ENCODE peak calls at places on chromosomes 16 and 17, in nine cellular contexts. J, U, B, L, R, Q, P, M and Z are unnamed samples.
A peak's percentile ranks its signal among the peaks of the same experiment; 100 is the strongest.

GRCh38 chr17:55432358-55433028 is 10.9 kb upstream of the MMD start:
- DNase-seq in U (no peak), B (no peak), Q (no peak), L (no peak), M (no peak), P (no peak), J (no peak), R (no peak), Z (no peak)

GRCh38 chr17:31673076-31673475 is 186.0 kb downstream of the COPRS start:
- DNase-seq in Q (no peak), B (no peak), P (no peak), L (no peak), R (no peak), M (no peak), J (no peak), U (no peak), Z (no peak)

GRCh38 chr16:920722-921121 is 50.1 kb downstream of the LMF1 start:
- DNase-seq in B (no peak), P (no peak), U (no peak), R (no peak), L (no peak), Q (no peak), M (no peak), J (no peak), Z (peak; percentile 79)

GRCh38 chr17:11309850-11310249 is 68.8 kb downstream of the SHISA6 start:
- DNase-seq in B (no peak), P (no peak), M (no peak), L (no peak), U (no peak), R (no peak), Q (no peak), J (no peak), Z (no peak)

GRCh38 chr16:51131619-51132018 is 19.5 kb downstream of the SALL1 start:
- DNase-seq in Q (no peak), P (no peak), R (no peak), J (no peak), U (no peak), M (no peak), B (no peak), L (no peak), Z (no peak)

GRCh38 chr17:759964-760363 is 7.9 kb upstream of the GEMIN4 start:
- DNase-seq in M (no peak), P (no peak), J (no peak), R (no peak), Q (no peak), B (peak; percentile 54), L (no peak), U (no peak), Z (no peak)

GRCh38 chr17:40121886-40122465 is at the start of gene MSL1:
- DNase-seq in B (peak; percentile 85), U (peak; percentile 90), L (peak; percentile 70), Q (no peak), R (peak; percentile 94), M (no peak), J (peak; percentile 98), P (no peak), Z (peak; percentile 97)

GRCh38 chr17:32569171-32570080 is 82.6 kb downstream of the CDK5R1 start:
- DNase-seq in Q (no peak), L (no peak), J (no peak), R (no peak), U (no peak), B (no peak), M (peak; percentile 90), P (no peak), Z (no peak)

GRCh38 chr17:50630524-50631194 is 4.0 kb upstream of the ABCC3 start:
- DNase-seq in M (no peak), J (peak; percentile 89), Q (peak; percentile 59), P (no peak), B (peak; percentile 70), R (no peak), L (peak; percentile 52), U (peak; percentile 92), Z (peak; percentile 81)
- TF ChIP-seq POLR2AphosphoS5 in M (no peak), J (no peak), Q (peak; percentile 27), P (no peak), B (peak; percentile 55), R (no peak), L (no peak), U (peak; percentile 90), Z (peak; percentile 26)

GRCh38 chr16:78987676-78988075 is 612.9 kb downstream of the MAF start:
- DNase-seq in L (peak; percentile 37), B (peak; percentile 8), P (no peak), Q (no peak), R (no peak), M (no peak), U (no peak), J (no peak), Z (no peak)

GRCh38 chr16:78985736-78986605 is 614.6 kb downstream of the MAF start:
- DNase-seq in J (no peak), P (no peak), U (no peak), M (no peak), Q (no peak), L (no peak), B (no peak), R (no peak), Z (no peak)

GRCh38 chr16:78984324-78984723 is 616.2 kb downstream of the MAF start:
- DNase-seq in B (no peak), J (no peak), M (no peak), Q (no peak), P (no peak), R (no peak), L (no peak), U (no peak), Z (no peak)

GRCh38 chr16:78982344-78982743 is 618.2 kb downstream of the MAF start:
- DNase-seq in R (no peak), L (no peak), M (no peak), U (no peak), J (no peak), B (no peak), P (no peak), Q (no peak), Z (no peak)

DNA sequence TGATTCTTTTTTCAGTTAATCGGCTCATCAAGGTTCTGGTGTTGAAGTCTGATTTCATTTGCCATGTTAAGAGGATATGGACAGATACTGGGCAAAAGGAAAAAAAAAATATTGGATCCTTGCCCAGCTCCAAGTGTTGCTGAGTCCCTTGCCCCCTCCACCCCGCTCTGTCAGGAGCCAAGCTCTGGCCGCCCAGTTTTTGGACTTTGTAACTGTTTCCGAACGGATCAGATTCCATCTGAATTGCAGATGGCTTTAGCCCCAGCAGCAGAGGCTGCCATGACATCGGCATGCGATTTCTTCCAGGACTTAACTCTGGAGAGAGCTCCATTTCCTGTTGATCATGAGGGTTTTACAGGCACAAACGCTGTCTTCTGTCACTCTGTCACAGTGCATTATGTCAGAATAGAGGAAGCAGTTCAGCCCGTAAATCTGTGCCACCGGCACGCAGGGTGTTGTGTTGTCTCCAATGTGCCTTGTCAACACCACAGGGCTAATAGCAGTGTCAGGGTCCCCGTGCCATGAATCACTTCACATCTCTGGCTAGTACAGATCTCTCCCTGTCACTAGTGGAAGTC is 615.6 kb downstream of the MAF start:
- DNase-seq in Q (no peak), B (no peak), L (peak; percentile 74), P (no peak), J (peak; percentile 68), R (no peak), M (no peak), U (no peak), Z (no peak)
- H3K4me1 ChIP-seq in Q (no peaks in the 10 kb centered on the region), B (no peaks in the 10 kb centered on the region), L (peaks cover 50% of the 10 kb centered on the region), P (no peaks in the 10 kb centered on the region), J (peaks cover 9% of the 10 kb centered on the region), R (peaks cover 4% of the 10 kb centered on the region), M (peaks cover 7% of the 10 kb centered on the region), U (no peaks in the 10 kb centered on the region), Z (no peaks in the 10 kb centered on the region)

GRCh38 chr17:38559880-38560230 is 45.9 kb downstream of the SRCIN1 start:
- DNase-seq in M (no peak), P (no peak), B (no peak), U (no peak), J (no peak), R (no peak), Q (no peak), L (no peak), Z (no peak)

GRCh38 chr17:38558751-38559024 is 47.1 kb downstream of the SRCIN1 start:
- DNase-seq in P (no peak), R (no peak), L (no peak), Q (no peak), B (no peak), U (no peak), J (no peak), M (no peak), Z (no peak)

GRCh38 chr17:38560503-38561318 is 45.0 kb downstream of the SRCIN1 start:
- DNase-seq in B (no peak), U (no peak), J (no peak), L (no peak), R (peak; percentile 51), Q (no peak), P (no peak), M (no peak), Z (no peak)

GRCh38 chr17:38557836-38558750 is 47.7 kb downstream of the SRCIN1 start:
- DNase-seq in M (peak; percentile 50), U (peak; percentile 95), R (peak; percentile 95), J (peak; percentile 97), L (peak; percentile 89), P (peak; percentile 87), Q (peak; percentile 92), B (peak; percentile 92), Z (peak; percentile 97)

DNA sequence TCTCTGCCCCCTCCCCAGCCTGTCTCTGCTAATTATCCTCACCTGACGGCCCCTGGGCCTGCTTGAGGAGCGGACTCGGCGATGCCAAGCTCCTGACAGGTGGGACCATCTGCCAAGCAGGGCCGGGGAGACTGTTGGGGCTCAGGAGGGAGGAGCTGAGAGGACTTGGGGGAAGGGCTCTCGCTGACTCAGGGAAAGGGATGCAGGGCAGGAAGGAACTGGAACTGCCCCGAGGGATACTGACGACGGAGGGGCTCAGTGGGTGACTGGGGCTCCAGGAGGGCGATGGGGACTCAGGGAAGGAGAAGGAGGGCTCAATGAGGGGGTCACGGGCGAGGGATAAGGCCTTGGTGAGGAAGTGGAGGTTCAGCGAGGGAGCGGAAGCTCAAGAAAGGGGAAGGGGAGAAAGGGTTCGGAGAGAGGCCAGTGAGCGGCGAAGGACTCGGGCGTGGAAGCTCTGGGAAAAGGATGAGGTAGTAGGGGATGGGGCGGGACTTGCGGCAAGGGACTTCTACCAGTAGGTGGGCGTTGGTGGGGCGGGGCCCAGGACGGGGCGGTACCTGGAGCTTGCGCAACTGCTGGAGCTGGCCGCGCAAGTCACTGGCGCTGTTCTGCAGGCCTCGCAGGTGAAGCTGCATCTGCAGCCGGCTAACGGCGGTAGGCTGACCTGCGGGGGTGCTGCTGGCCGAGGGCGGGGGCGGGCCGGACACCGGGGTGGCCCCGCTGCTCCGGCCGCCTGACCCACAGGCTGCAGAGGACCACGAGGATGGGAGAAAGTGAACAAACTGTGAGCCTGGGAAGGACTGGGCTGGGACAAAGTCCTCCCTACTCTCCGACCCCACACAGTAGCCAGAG is 46.5 kb downstream of the SRCIN1 start:
- DNase-seq in Q (peak; percentile 80), L (peak; percentile 86), M (peak; percentile 47), J (no peak), B (peak; percentile 95), R (peak; percentile 90), U (peak; percentile 94), P (no peak), Z (peak; percentile 96)
- TF ChIP-seq POLR2AphosphoS5 in Q (peak; percentile 62), L (peak; percentile 16), M (no peak), J (no peak), B (peak; percentile 74), R (no peak), U (peak; percentile 37), P (no peak), Z (no peak)

DNA sequence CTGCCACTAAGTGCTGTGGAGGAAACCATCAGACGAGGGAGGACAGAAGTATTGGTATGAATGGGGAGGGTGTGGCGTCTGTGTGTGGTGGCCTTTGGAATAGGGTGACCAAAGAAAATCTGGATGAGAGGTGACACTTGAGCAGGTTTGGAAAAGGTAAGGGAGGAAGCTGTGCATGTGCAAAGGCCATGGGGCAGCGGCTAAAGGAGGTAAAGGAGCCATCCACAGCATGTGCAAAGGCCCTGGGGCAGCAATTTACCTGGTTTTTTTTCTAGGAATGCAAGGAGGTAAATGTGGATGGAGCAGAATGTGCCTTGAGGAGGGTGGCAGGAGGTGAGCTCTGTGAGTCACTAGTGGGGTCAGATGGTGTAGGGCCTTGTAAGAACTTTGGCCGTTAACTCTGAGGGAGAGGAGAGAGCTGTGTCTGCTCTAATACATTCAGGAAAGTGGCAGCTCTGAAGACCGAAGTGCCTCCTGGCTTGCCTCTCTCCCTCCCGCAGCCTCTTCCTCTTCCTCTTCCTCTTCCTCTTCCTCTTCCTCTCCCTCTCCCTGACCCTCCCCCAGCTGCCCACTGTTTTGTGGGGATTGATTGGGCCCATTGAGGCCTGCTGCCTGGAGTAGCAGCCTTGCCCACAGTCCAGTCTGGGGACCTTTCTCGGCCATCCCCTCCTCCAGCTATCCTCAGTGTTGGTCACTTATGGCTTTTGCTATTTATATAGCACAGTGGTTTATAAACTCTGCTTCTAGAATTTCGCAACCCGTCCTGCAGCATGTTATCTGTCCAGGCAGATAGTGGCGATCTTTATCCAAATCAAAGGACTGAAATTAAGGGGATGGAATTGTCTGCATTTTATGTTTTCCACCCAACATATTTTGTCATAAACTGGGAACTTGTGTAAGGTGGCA is 38.7 kb downstream of the CMIP start:
- DNase-seq in M (no peak), Q (no peak), J (no peak), L (peak; percentile 36), P (no peak), U (no peak), B (no peak), R (no peak), Z (no peak)
- H3K4me1 ChIP-seq in M (peaks cover 42% of the 10 kb centered on the region), Q (peaks cover 70% of the 10 kb centered on the region), J (peaks cover 59% of the 10 kb centered on the region), L (peaks cover 72% of the 10 kb centered on the region), P (peaks cover 42% of the 10 kb centered on the region), U (peaks cover 98% of the 10 kb centered on the region), B (no peaks in the 10 kb centered on the region), R (peaks cover 53% of the 10 kb centered on the region), Z (peaks cover 62% of the 10 kb centered on the region)